ENCODE peak calls at places on chromosome 11, in five cellular contexts. F is MCF 10A, Y is keratinocyte, A is mucosa of descending colon, J is glutamatergic neuron. T is an unnamed sample.

GRCh38 chr11:73760066-73760679 is 701 bp downstream of the RAB6A start:
- DNase-seq in F (peak), J (peak), A (peak), Y (no peak), T (peak)

GRCh38 chr11:43930868-43931716 is 11.3 kb upstream of the C11orf96 start:
- DNase-seq in F (no peak), A (no peak), Y (no peak), J (no peak), T (no peak)

GRCh38 chr11:117300301-117300700 is 9.2 kb downstream of the BACE1-AS start:
- DNase-seq in A (peak), J (peak), F (no peak), Y (no peak), T (peak)

GRCh38 chr11:65435981-65436411 is 13.4 kb downstream of the NEAT1 start:
- DNase-seq in J (no peak), F (peak), Y (no peak), A (peak), T (peak)

GRCh38 chr11:102974552-102975280 is 19.2 kb upstream of the MMP13 start:
- DNase-seq in F (peak), J (no peak), Y (peak), A (no peak), T (peak)

GRCh38 chr11:96084610-96085348 is 160.9 kb upstream of the MTMR2 start:
- DNase-seq in J (no peak), F (no peak), Y (no peak), A (no peak), T (no peak)

GRCh38 chr11:111707039-111707690 is 59.0 kb downstream of the PPP2R1B start:
- DNase-seq in A (no peak), F (peak), J (no peak), Y (peak), T (peak)

GRCh38 chr11:131907371-131907770 is 537.0 kb downstream of the NTM start:
- DNase-seq in F (no peak), J (no peak), A (no peak), Y (no peak), T (no peak)

GRCh38 chr11:66324626-66325025 is 7.8 kb upstream of the CD248 start:
- DNase-seq in A (no peak), F (no peak), Y (no peak), J (no peak), T (peak)

GRCh38 chr11:91921974-91922373 is 302.6 kb upstream of the FAT3 start:
- DNase-seq in A (no peak), Y (no peak), J (no peak), F (peak), T (peak)

GRCh38 chr11:104338186-104338585 is 174.2 kb upstream of the PDGFD start:
- DNase-seq in F (no peak), A (no peak), Y (no peak), J (no peak), T (peak)

GRCh38 chr11:8608646-8609045 is 14.6 kb upstream of the STK33 start:
- DNase-seq in Y (no peak), A (no peak), F (no peak), J (no peak), T (no peak)

GRCh38 chr11:5476184-5476819 is 12.2 kb upstream of the OR52D1 start:
- DNase-seq in F (peak), Y (peak), J (peak), A (no peak), T (peak)
- TF ChIP-seq CTCF in F (peak), Y (peak), J (peak), A (peak), T (peak)

DNA sequence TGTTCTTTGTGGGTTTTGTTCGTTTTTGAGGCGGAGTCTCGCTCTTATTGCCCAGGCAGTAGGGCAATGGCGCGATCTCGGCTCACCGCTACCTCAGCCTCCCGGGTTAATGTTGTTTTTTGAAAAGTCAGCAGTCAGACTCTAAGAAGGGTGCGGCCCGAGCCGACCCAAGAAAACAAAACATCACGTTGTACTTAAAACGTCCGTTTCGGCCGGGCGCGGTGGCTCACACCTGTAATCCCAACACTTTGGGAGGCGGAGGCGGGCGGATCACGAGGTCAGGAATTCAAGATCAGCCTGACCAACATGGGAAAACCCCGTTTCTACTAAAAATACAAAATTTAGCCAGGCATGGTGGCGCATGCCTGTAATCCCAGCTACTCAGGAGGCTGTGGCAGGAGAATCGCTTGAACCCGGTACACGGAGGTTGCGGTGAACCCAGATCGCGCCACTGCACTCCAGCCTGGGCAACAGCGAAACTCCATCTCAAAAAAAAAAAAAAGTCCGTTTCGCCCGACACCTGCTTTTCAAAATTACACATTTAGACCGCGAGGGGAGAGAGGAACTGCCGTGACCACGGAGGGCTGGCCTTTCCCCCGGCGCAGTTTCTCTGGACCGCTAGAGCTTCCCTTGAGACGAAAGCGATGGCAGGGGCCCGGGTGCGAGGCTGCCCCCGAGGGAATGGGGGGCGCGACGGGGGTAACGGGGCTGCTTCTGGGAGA is 636 bp downstream of the CD59 start:
- DNase-seq in A (peak), F (peak), Y (no peak), J (peak), T (peak)
- TF ChIP-seq CTCF in A (no peak), F (no peak), Y (no peak), J (no peak), T (no peak)

DNA sequence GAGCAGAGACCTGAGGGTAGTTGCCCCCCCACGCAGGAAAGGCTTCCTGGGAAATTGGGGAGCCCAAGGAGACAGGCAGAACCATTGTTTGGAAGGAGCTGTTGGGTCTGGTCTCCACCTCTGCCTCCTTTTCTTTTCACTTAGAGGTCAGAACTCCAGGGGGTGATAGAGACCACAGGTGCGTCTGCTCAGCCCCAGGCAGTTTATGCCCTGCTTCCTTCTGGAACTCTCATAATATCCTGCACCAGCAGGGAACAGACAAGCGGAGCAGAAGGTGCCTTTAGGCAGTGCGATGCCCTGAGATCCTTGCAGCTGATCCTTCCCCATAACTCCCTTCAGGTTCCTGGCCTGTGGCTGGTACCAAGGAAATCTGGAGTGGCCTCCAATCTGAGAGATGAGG is 120.2 kb downstream of the NECTIN1 start:
- DNase-seq in A (no peak), J (no peak), F (no peak), Y (no peak), T (no peak)
- TF ChIP-seq CTCF in A (no peak), J (no peak), F (no peak), Y (no peak), T (no peak)

GRCh38 chr11:5989203-5989602 is 2.4 kb upstream of the OR52L1 start:
- DNase-seq in F (no peak), Y (no peak), J (no peak), A (no peak), T (no peak)

GRCh38 chr11:5994791-5995190 is 8.0 kb upstream of the OR52L1 start:
- DNase-seq in A (peak), J (no peak), Y (no peak), F (no peak), T (no peak)

GRCh38 chr11:5992150-5992549 is 5.4 kb upstream of the OR52L1 start:
- DNase-seq in J (no peak), F (no peak), A (no peak), Y (no peak), T (no peak)

GRCh38 chr11:5986885-5987284 is at the start of gene OR52L1:
- DNase-seq in Y (no peak), J (no peak), F (no peak), A (no peak), T (no peak)

GRCh38 chr11:5992604-5993251 is 5.9 kb upstream of the OR52L1 start:
- DNase-seq in J (no peak), A (no peak), Y (peak), F (peak), T (peak)
- TF ChIP-seq CTCF in J (peak), A (peak), Y (peak), F (peak), T (peak)

GRCh38 chr11:122068096-122068495 is 47.9 kb downstream of the BLID start:
- DNase-seq in Y (no peak), A (no peak), J (no peak), F (no peak), T (peak)

GRCh38 chr11:122074022-122074421 is 42.0 kb downstream of the BLID start:
- DNase-seq in F (no peak), A (no peak), J (no peak), Y (no peak), T (no peak)

GRCh38 chr11:122069946-122070345 is 46.1 kb downstream of the BLID start:
- DNase-seq in F (peak), A (no peak), Y (no peak), J (peak), T (peak)

GRCh38 chr11:122075016-122075415 is 41.0 kb downstream of the BLID start:
- DNase-seq in Y (no peak), F (no peak), A (no peak), J (no peak), T (no peak)

DNA sequence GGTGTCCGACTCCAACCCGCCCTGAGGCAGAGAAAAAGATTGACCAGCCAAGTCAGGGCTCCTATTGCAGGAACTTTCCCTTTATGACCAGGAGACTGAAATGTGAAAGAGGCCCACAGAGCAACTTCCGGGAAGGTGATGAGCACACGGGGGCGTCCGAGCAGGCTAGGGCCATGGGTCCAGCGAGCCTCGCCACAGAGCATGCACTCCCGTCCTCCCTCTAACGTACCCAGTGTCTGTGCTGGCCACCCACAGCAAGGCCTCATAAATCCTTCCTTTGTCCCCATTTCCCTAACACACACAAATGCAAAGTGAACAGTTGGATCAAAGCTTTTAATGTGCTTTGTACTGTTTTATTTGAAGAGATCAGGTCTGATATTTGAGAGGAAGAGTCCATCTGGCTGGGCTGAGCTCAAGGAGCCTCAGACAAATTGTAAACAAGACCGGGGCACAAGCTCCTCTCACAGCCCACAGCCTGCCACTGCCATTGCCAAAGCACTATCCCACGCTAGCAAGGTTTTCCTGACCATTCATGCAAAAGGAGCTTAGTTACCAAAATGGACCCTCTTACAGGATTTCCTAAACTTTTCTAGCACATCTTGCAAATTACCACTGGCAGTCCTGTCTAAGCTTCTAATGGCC is 44.2 kb downstream of the BLID start:
- DNase-seq in J (no peak), A (no peak), F (no peak), Y (no peak), T (no peak)
- TF ChIP-seq CTCF in J (no peak), A (no peak), F (no peak), Y (no peak), T (no peak)

DNA sequence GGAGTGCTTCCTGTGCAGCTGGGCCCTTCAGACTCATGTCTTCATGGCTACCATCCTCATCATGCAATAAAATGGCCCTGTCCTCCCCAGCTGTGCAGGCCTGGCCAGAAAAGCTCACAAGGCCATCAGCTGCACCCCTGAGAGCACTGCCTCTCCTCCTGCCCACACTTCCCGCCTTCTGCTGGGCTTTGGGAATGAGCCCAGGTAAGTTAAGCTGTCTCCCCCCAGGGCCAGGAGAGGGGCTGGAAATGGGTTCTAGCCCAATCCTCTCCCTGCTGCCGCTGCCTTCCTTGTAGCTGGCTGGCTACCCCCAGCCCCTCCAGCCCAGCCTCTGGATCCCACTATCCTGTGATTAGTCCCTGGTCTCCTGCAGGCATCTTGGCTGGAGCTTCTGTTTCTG is 168.0 kb downstream of the ST3GAL4 start:
- DNase-seq in J (no peak), Y (no peak), A (no peak), F (no peak), T (no peak)
- TF ChIP-seq CTCF in J (no peak), Y (no peak), A (no peak), F (no peak), T (no peak)